ENCODE peak calls at places on chromosomes 16 and 17, in four cellular contexts. C is WTC11, N is GM12878, K is HepG2. O is an unnamed sample.

GRCh38 chr16:48487287-48487686 is 102.1 kb upstream of the SIAH1 start:
- DNase-seq in N (no peak), K (no peak), C (no peak), O (no peak)

GRCh38 chr17:83007504-83008475 is 71.6 kb upstream of the METRNL start:
- DNase-seq in N (no peak), C (no peak), K (no peak), O (no peak)

GRCh38 chr17:17236295-17237025 is 508 bp downstream of the FLCN start:
- DNase-seq in K (peak), C (peak), N (no peak), O (peak)

GRCh38 chr17:54785643-54786258 is 114.9 kb upstream of the TOM1L1 start:
- DNase-seq in K (no peak), C (no peak), N (no peak), O (no peak)

GRCh38 chr17:56982312-56982711 is 4.4 kb downstream of the SCPEP1 start:
- DNase-seq in K (no peak), C (no peak), N (no peak), O (peak)

GRCh38 chr17:40322417-40323315 is 13.7 kb downstream of the RARA start:
- DNase-seq in K (peak), C (no peak), N (peak), O (peak)

GRCh38 chr17:40935624-40936023 is 1.8 kb downstream of the KRT23 start:
- DNase-seq in N (no peak), K (no peak), C (no peak), O (no peak)

GRCh38 chr17:21817791-21818364 is 125.6 kb downstream of the KCNJ18 start:
- DNase-seq in C (no peak), K (no peak), N (no peak), O (no peak)

GRCh38 chr17:78383725-78384471 is 5.4 kb downstream of the PGS1 start:
- DNase-seq in N (peak), C (no peak), K (no peak), O (no peak)

GRCh38 chr16:88045820-88046303 is 94.6 kb downstream of the BANP start:
- DNase-seq in C (no peak), N (peak), K (no peak), O (no peak)

GRCh38 chr17:8087942-8088230 is 370 bp upstream of the ALOX12B start:
- DNase-seq in C (no peak), N (no peak), K (no peak), O (no peak)

GRCh38 chr17:75764711-75765421 is at the start of gene GALK1:
- DNase-seq in C (peak), N (no peak), K (peak), O (peak)

GRCh38 chr17:7220593-7221280 is 999 bp downstream of the ACADVL start:
- DNase-seq in K (peak), N (no peak), C (peak), O (no peak)

GRCh38 chr17:49543860-49544259 is 31.8 kb upstream of the NXPH3 start:
- DNase-seq in C (no peak), K (no peak), N (no peak), O (no peak)

GRCh38 chr17:80311216-80311827 is 50.7 kb downstream of the RNF213 start:
- DNase-seq in N (no peak), C (no peak), K (no peak), O (no peak)

GRCh38 chr17:59287452-59287851 is 44.0 kb upstream of the YPEL2 start:
- DNase-seq in N (no peak), K (no peak), C (no peak), O (no peak)

GRCh38 chr16:21637032-21637968 is 15.1 kb downstream of the IGSF6 start:
- DNase-seq in C (no peak), K (no peak), N (no peak), O (no peak)

GRCh38 chr16:57585051-57585687 is 42.7 kb downstream of the ADGRG5 start:
- DNase-seq in K (no peak), C (no peak), N (no peak), O (no peak)

GRCh38 chr16:57984443-57985203 is 13.7 kb upstream of the CNGB1 start:
- DNase-seq in K (peak), C (peak), N (no peak), O (peak)

GRCh38 chr16:69848635-69849545 is 86.8 kb downstream of the WWP2 start:
- DNase-seq in N (no peak), K (no peak), C (no peak), O (no peak)

GRCh38 chr17:1559743-1560581 is 2.6 kb downstream of the PITPNA start:
- DNase-seq in N (no peak), K (no peak), C (no peak), O (no peak)

GRCh38 chr16:61289141-61289540 is 747.1 kb downstream of the CDH8 start:
- DNase-seq in N (no peak), K (no peak), C (no peak), O (no peak)

GRCh38 chr16:85862476-85863383 is 36.2 kb upstream of the IRF8 start:
- DNase-seq in N (no peak), C (no peak), K (no peak), O (no peak)

GRCh38 chr16:50629334-50629733 is 51.8 kb downstream of the SNX20 start:
- DNase-seq in N (no peak), C (no peak), K (no peak), O (no peak)

GRCh38 chr16:50628156-50628802 is 52.8 kb downstream of the SNX20 start:
- DNase-seq in N (no peak), C (no peak), K (no peak), O (no peak)

GRCh38 chr16:50626868-50627267 is 54.2 kb downstream of the SNX20 start:
- DNase-seq in C (no peak), N (no peak), K (no peak), O (no peak)

GRCh38 chr16:50625374-50625773 is 55.7 kb downstream of the SNX20 start:
- DNase-seq in C (no peak), N (no peak), K (no peak), O (no peak)

DNA sequence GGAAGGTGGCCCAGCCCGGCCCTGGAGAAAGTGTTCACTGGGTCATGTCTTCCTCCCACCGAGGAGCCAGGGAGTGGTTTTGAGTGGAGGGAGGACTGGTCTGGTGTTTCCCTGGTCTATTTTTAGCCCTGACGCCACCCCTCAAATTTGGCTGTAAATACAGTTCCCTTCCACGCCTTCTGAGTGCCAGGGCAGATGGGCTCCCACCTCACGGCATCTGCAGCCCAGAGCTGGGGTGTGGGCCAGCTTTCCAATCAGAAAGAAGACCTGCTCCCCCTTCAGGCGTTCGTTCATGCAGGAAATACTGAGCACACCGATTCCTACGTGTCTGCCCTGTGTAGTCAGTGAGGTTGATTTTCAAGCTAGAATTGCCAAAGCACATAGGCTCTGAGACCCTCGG is 53.7 kb downstream of the SNX20 start:
- DNase-seq in K (no peak), N (no peak), C (peak), O (no peak)
- TF ChIP-seq CREM in K (no peak), N (no peak), C (no peak), O (no peak)

GRCh38 chr16:73076291-73076959 is 28.5 kb upstream of the ZFHX3 start:
- DNase-seq in C (no peak), K (no peak), N (no peak), O (no peak)
- TF ChIP-seq CREM in C (no peak), K (no peak), N (no peak), O (no peak)

DNA sequence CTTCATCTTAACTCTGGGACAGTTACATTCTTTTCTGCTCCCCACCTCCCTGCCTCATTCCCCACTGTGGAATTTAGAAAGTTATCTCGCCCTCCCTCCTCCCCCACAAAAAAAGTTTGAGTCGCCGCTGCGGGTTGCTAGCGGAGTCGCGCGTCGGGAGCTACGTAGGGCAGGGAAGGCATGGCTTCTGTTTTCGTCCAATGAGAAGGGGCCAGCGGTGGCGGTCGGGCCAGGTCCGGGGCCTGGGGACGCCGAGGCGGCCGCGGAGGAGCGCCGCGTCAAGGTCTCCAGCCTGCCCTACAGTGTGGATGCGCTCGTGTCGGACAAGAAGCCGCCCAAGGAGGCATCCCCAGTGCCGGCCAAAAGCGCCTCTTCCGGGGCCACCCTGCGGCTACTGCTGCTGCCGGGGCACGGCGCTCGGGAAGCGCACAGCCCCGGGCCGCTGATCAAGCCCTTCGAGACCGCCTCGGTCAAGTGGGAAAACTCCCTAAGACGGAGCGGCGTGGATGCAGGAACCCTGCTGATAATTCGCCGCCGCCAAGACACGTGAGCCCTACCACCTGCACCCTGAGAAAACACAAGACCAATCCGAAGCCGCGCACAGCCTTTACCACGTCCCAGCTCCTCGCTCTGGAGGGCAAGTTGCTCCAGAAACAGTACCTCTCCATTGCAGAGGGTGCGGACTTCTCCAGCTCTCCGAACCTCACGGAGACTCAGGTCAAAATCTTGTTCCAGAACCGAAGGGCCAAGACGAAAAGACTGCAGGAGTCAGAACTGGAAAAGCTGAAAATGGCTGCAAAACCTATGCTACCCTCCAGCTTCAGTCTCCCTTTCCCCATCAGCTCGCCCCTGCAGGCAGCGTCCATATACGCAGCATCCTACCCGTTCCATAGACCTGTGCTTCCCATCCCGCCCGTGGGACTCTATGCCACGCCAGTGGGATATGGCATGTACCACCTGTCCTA is 8.9 kb downstream of the OR4D1 start:
- DNase-seq in K (no peak), C (peak), N (no peak), O (peak)
- TF ChIP-seq CREM in K (no peak), C (peak), N (no peak), O (peak)

GRCh38 chr16:82796047-82796446 is 169.3 kb downstream of the CDH13 start:
- DNase-seq in K (no peak), C (no peak), N (no peak), O (no peak)

DNA sequence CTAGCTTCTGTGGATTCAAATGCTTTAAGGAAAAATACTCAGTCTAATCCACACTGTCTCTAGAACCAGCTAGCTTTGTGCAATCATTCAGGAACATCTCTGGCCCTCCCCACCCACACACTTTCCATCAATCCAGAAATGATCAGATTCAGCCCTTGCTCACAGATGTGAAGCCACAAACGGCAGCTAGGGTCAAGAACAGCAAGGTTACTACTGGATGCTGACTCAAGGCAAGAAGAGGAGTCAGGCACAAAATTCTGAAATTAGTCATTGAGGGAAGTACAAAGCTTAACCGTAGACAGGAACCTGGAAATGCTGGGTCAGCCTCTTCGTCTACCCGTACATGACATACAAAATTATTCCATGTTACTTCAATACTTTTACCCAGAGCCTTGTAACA is 174.6 kb downstream of the CDH13 start:
- DNase-seq in K (no peak), N (no peak), C (no peak), O (no peak)
- TF ChIP-seq CREM in K (no peak), N (no peak), C (no peak), O (no peak)

DNA sequence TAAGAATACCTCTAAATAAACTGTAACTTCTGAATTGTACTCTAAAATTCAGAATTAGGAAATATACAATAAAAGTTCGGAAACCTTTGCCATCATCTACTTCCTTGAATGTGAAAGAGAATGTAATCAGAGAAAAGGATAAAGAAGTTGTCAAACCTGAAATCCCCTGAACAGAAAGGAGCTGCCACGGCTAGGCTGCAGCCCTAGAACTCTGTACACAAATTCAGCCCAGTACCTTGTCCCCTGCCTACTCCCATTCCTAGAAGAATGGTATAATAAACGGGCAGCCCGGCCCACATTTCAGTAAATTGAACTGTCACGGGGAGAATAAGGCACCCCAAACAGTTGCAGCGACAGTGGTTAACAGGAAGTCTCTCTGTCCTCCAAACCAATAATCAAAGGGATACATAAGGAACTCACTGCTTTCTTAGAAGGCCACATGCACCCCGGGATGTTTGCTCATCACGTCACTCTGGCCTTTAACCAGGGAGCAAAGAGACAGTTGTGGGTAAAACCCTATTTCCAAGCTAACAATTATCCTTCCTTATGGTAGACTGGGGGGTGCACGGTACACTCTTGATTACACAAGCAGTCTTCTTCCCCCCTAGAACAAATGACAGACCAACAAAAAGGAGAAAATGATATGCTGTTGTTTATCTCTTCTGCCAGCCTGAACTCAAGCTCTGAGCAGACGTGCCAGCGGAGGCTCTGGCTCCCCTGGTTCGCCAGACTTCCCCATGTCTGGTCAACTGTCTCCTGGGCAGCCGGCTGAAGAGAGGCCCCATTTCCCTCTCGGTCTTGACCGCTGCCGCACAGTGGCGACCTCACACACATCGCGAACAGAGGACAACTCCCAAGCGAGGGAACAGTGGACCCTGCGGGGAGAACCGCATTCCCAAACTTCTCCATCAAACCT is 24.5 kb upstream of the RFFL start:
- DNase-seq in K (peak), C (peak), N (no peak), O (peak)
- TF ChIP-seq CREM in K (no peak), C (no peak), N (no peak), O (no peak)

GRCh38 chr17:43832168-43832975 is 574 bp downstream of the MPP3 start:
- DNase-seq in K (peak), C (peak), N (no peak), O (no peak)

GRCh38 chr17:43829738-43830137 is 3.2 kb downstream of the MPP3 start:
- DNase-seq in N (no peak), C (no peak), K (no peak), O (no peak)

GRCh38 chr17:43832976-43833829 is at the start of gene MPP3:
- DNase-seq in C (peak), N (no peak), K (no peak), O (peak)

GRCh38 chr17:43830510-43831145 is 2.3 kb downstream of the MPP3 start:
- DNase-seq in C (no peak), K (no peak), N (no peak), O (no peak)

GRCh38 chr17:43831633-43832032 is 1.3 kb downstream of the MPP3 start:
- DNase-seq in C (no peak), N (no peak), K (no peak), O (no peak)
- TF ChIP-seq CREM in C (no peak), N (no peak), K (no peak), O (no peak)